ENCODE peak calls at places on chromosomes 4 and X, in eight cellular contexts. One of them, this sample, is unnamed.

GRCh38 chr4:127370495-127371069 is 262.2 kb upstream of the INTU start:
- DNase-seq in tibial nerve: peak; percentile 6
- DNase-seq in A549: no peak
- DNase-seq in IMR-90: peak; percentile 1
- DNase-seq in GM12878: no peak
- DNase-seq in ovary: no peak
- DNase-seq in MCF 10A: peak; percentile 73
- DNase-seq in kidney: no peak
- DNase-seq in this sample: no peak

GRCh38 chr4:156505341-156505955 is 466.2 kb downstream of the PDGFC start:
- DNase-seq in tibial nerve: no peak
- DNase-seq in MCF 10A: no peak
- DNase-seq in ovary: no peak
- DNase-seq in IMR-90: no peak
- DNase-seq in GM12878: no peak
- DNase-seq in kidney: no peak
- DNase-seq in A549: no peak
- DNase-seq in this sample: no peak

GRCh38 chr4:48909697-48910096 is 3.1 kb upstream of the OCIAD2 start:
- DNase-seq in ovary: no peak
- DNase-seq in tibial nerve: no peak
- DNase-seq in IMR-90: peak; percentile 99
- DNase-seq in GM12878: no peak
- DNase-seq in kidney: peak; percentile 80
- DNase-seq in MCF 10A: peak; percentile 97
- DNase-seq in A549: peak; percentile 82
- DNase-seq in this sample: no peak

GRCh38 chr4:8894424-8894816 is 22.8 kb upstream of the HMX1 start:
- DNase-seq in IMR-90: no peak
- DNase-seq in ovary: no peak
- DNase-seq in kidney: no peak
- DNase-seq in A549: no peak
- DNase-seq in MCF 10A: no peak
- DNase-seq in tibial nerve: no peak
- DNase-seq in GM12878: no peak
- DNase-seq in this sample: no peak

GRCh38 chr4:155234206-155234605 is 25.8 kb downstream of the NPY2R start:
- DNase-seq in kidney: no peak
- DNase-seq in A549: no peak
- DNase-seq in GM12878: no peak
- DNase-seq in IMR-90: no peak
- DNase-seq in MCF 10A: peak; percentile 30
- DNase-seq in tibial nerve: no peak
- DNase-seq in ovary: no peak
- DNase-seq in this sample: no peak

GRCh38 chrX:9357500-9358139 is 107.2 kb upstream of the TBL1X start:
- DNase-seq in IMR-90: no peak
- DNase-seq in MCF 10A: no peak
- DNase-seq in ovary: no peak
- DNase-seq in A549: no peak
- DNase-seq in tibial nerve: no peak
- DNase-seq in kidney: no peak
- DNase-seq in GM12878: no peak
- DNase-seq in this sample: no peak

GRCh38 chr4:173334891-173335754 is 965 bp upstream of the HMGB2 start:
- DNase-seq in A549: peak; percentile 87
- DNase-seq in MCF 10A: peak; percentile 94
- DNase-seq in ovary: peak; percentile 39
- DNase-seq in GM12878: peak; percentile 39
- DNase-seq in kidney: peak; percentile 83
- DNase-seq in IMR-90: peak; percentile 70
- DNase-seq in tibial nerve: no peak
- DNase-seq in this sample: peak; percentile 76

GRCh38 chrX:54695231-54695630 is 102.8 kb downstream of the ITIH6 start:
- DNase-seq in ovary: no peak
- DNase-seq in A549: no peak
- DNase-seq in GM12878: no peak
- DNase-seq in tibial nerve: no peak
- DNase-seq in IMR-90: peak; percentile 3
- DNase-seq in kidney: no peak
- DNase-seq in MCF 10A: no peak
- DNase-seq in this sample: no peak

GRCh38 chrX:10120828-10121227 is 35.9 kb upstream of the CLCN4 start:
- DNase-seq in A549: no peak
- DNase-seq in MCF 10A: no peak
- DNase-seq in IMR-90: no peak
- DNase-seq in ovary: no peak
- DNase-seq in tibial nerve: no peak
- DNase-seq in GM12878: no peak
- DNase-seq in kidney: no peak
- DNase-seq in this sample: no peak

GRCh38 chr4:59247032-59247431 is 1953.1 kb upstream of the ADGRL3 start:
- DNase-seq in ovary: no peak
- DNase-seq in A549: no peak
- DNase-seq in IMR-90: no peak
- DNase-seq in kidney: no peak
- DNase-seq in GM12878: no peak
- DNase-seq in tibial nerve: no peak
- DNase-seq in MCF 10A: peak; percentile 16
- DNase-seq in this sample: no peak

GRCh38 chr4:125590158-125590557 is 275.4 kb downstream of the FAT4 start:
- DNase-seq in tibial nerve: no peak
- DNase-seq in IMR-90: no peak
- DNase-seq in kidney: no peak
- DNase-seq in MCF 10A: no peak
- DNase-seq in ovary: no peak
- DNase-seq in GM12878: no peak
- DNase-seq in A549: peak; percentile 1
- DNase-seq in this sample: no peak

GRCh38 chr4:22045051-22045450 is 96.5 kb upstream of the KCNIP4 start:
- DNase-seq in A549: no peak
- DNase-seq in tibial nerve: no peak
- DNase-seq in MCF 10A: no peak
- DNase-seq in kidney: no peak
- DNase-seq in ovary: no peak
- DNase-seq in IMR-90: no peak
- DNase-seq in GM12878: no peak
- DNase-seq in this sample: no peak

GRCh38 chr4:182764137-182764536 is 153.0 kb downstream of the DCTD start:
- DNase-seq in kidney: no peak
- DNase-seq in IMR-90: peak; percentile 55
- DNase-seq in GM12878: no peak
- DNase-seq in MCF 10A: no peak
- DNase-seq in ovary: no peak
- DNase-seq in tibial nerve: no peak
- DNase-seq in A549: no peak
- DNase-seq in this sample: no peak

GRCh38 chr4:98771959-98772619 is 113.7 kb upstream of the TSPAN5 start:
- DNase-seq in ovary: no peak
- DNase-seq in A549: no peak
- DNase-seq in tibial nerve: no peak
- DNase-seq in MCF 10A: no peak
- DNase-seq in GM12878: no peak
- DNase-seq in IMR-90: no peak
- DNase-seq in kidney: no peak
- DNase-seq in this sample: no peak

GRCh38 chr4:83639849-83640493 is 104.1 kb downstream of the GPAT3 start:
- DNase-seq in ovary: peak; percentile 23
- DNase-seq in GM12878: peak; percentile 42
- DNase-seq in MCF 10A: peak; percentile 83
- DNase-seq in A549: peak; percentile 73
- DNase-seq in IMR-90: peak; percentile 80
- DNase-seq in tibial nerve: peak; percentile 91
- DNase-seq in kidney: no peak
- DNase-seq in this sample: peak; percentile 64

GRCh38 chrX:47129157-47129878 is 15.2 kb downstream of the NDUFB11 start:
- DNase-seq in GM12878: peak; percentile 93
- DNase-seq in ovary: peak; percentile 85
- DNase-seq in A549: peak; percentile 97
- DNase-seq in tibial nerve: peak; percentile 98
- DNase-seq in MCF 10A: peak; percentile 95
- DNase-seq in kidney: peak; percentile 92
- DNase-seq in IMR-90: peak; percentile 95
- DNase-seq in this sample: peak; percentile 87

GRCh38 chr4:26866203-26866602 is 5.6 kb downstream of the STIM2 start:
- DNase-seq in tibial nerve: no peak
- DNase-seq in A549: no peak
- DNase-seq in GM12878: no peak
- DNase-seq in ovary: no peak
- DNase-seq in kidney: no peak
- DNase-seq in MCF 10A: no peak
- DNase-seq in IMR-90: no peak
- DNase-seq in this sample: no peak

GRCh38 chr4:60724623-60725022 is 475.5 kb upstream of the ADGRL3 start:
- DNase-seq in IMR-90: peak; percentile 95
- DNase-seq in ovary: no peak
- DNase-seq in kidney: no peak
- DNase-seq in A549: no peak
- DNase-seq in tibial nerve: no peak
- DNase-seq in MCF 10A: peak; percentile 33
- DNase-seq in GM12878: no peak
- DNase-seq in this sample: no peak

GRCh38 chr4:151530230-151530629 is 121.3 kb downstream of the FHIP1A start:
- DNase-seq in A549: no peak
- DNase-seq in MCF 10A: peak; percentile 19
- DNase-seq in GM12878: no peak
- DNase-seq in tibial nerve: no peak
- DNase-seq in ovary: no peak
- DNase-seq in IMR-90: no peak
- DNase-seq in kidney: no peak
- DNase-seq in this sample: no peak

GRCh38 chr4:176788248-176788647 is 4.5 kb downstream of the VEGFC start:
- DNase-seq in ovary: no peak
- DNase-seq in kidney: no peak
- DNase-seq in IMR-90: no peak
- DNase-seq in MCF 10A: no peak
- DNase-seq in A549: no peak
- DNase-seq in GM12878: no peak
- DNase-seq in tibial nerve: no peak
- DNase-seq in this sample: no peak

GRCh38 chr4:93169966-93170365 is 658.6 kb upstream of the ATOH1 start:
- DNase-seq in IMR-90: no peak
- DNase-seq in ovary: no peak
- DNase-seq in tibial nerve: no peak
- DNase-seq in kidney: no peak
- DNase-seq in GM12878: no peak
- DNase-seq in A549: no peak
- DNase-seq in MCF 10A: no peak
- DNase-seq in this sample: no peak

GRCh38 chrX:100995469-100995868 is 26.0 kb downstream of the ARL13A start:
- DNase-seq in A549: no peak
- DNase-seq in kidney: no peak
- DNase-seq in tibial nerve: no peak
- DNase-seq in IMR-90: peak; percentile 93
- DNase-seq in MCF 10A: peak; percentile 47
- DNase-seq in GM12878: no peak
- DNase-seq in ovary: no peak
- DNase-seq in this sample: no peak

GRCh38 chrX:16665089-16665488 is 15.1 kb downstream of the S100G start:
- DNase-seq in kidney: no peak
- DNase-seq in A549: no peak
- DNase-seq in MCF 10A: peak; percentile 12
- DNase-seq in IMR-90: peak; percentile 81
- DNase-seq in tibial nerve: no peak
- DNase-seq in GM12878: no peak
- DNase-seq in ovary: no peak
- DNase-seq in this sample: no peak

GRCh38 chrX:16666541-16666940 is 16.6 kb downstream of the S100G start:
- DNase-seq in IMR-90: peak; percentile 61
- DNase-seq in GM12878: no peak
- DNase-seq in A549: no peak
- DNase-seq in tibial nerve: no peak
- DNase-seq in MCF 10A: no peak
- DNase-seq in ovary: no peak
- DNase-seq in kidney: no peak
- DNase-seq in this sample: no peak

GRCh38 chrX:16671005-16671404 is 21.0 kb downstream of the S100G start:
- DNase-seq in ovary: no peak
- DNase-seq in IMR-90: peak; percentile 72
- DNase-seq in A549: peak; percentile 42
- DNase-seq in GM12878: no peak
- DNase-seq in kidney: no peak
- DNase-seq in MCF 10A: peak; percentile 57
- DNase-seq in tibial nerve: peak; percentile 28
- DNase-seq in this sample: peak; percentile 35
- TF ChIP-seq CTCF in ovary: no peak
- TF ChIP-seq CTCF in IMR-90: peak; percentile 61
- TF ChIP-seq CTCF in A549: peak; percentile 47
- TF ChIP-seq CTCF in GM12878: peak; percentile 10
- TF ChIP-seq CTCF in kidney: no peak
- TF ChIP-seq CTCF in MCF 10A: peak; percentile 45
- TF ChIP-seq CTCF in tibial nerve: peak; percentile 20
- TF ChIP-seq CTCF in this sample: no peak

GRCh38 chr4:2798399-2799301 is 5.8 kb downstream of the SH3BP2 start:
- DNase-seq in MCF 10A: peak; percentile 47
- DNase-seq in GM12878: no peak
- DNase-seq in tibial nerve: no peak
- DNase-seq in kidney: peak; percentile 92
- DNase-seq in A549: no peak
- DNase-seq in IMR-90: no peak
- DNase-seq in ovary: peak; percentile 34
- DNase-seq in this sample: peak; percentile 74
- TF ChIP-seq CTCF in MCF 10A: no peak
- TF ChIP-seq CTCF in GM12878: no peak
- TF ChIP-seq CTCF in tibial nerve: no peak
- TF ChIP-seq CTCF in kidney: no peak
- TF ChIP-seq CTCF in A549: no peak
- TF ChIP-seq CTCF in IMR-90: no peak
- TF ChIP-seq CTCF in ovary: no peak
- TF ChIP-seq CTCF in this sample: no peak

GRCh38 chrX:5915783-5916182 is 312.9 kb downstream of the NLGN4X start:
- DNase-seq in IMR-90: no peak
- DNase-seq in GM12878: no peak
- DNase-seq in kidney: no peak
- DNase-seq in ovary: no peak
- DNase-seq in A549: no peak
- DNase-seq in tibial nerve: no peak
- DNase-seq in MCF 10A: no peak
- DNase-seq in this sample: no peak

DNA sequence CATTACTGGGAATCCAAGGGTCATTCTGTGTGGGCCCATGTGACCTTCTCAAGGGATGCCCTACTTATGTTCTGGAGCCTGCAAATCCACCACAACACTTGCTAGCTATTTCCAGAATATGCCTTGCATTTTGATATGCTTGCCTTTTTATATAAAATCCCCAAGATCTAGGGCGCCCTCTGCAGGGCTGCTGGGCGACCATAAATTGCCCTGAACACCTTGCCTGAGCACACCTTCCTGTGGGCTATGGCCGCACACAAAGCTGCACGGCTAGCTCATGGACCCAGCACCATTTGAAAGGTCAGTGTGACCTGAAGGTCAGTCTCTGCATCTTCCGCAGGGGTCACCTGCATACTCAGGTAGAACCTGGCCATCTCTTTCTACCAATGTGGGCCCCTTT is 311.7 kb downstream of the NLGN4X start:
- DNase-seq in MCF 10A: no peak
- DNase-seq in A549: peak; percentile 1
- DNase-seq in ovary: no peak
- DNase-seq in GM12878: no peak
- DNase-seq in kidney: no peak
- DNase-seq in tibial nerve: no peak
- DNase-seq in IMR-90: no peak
- DNase-seq in this sample: no peak
- TF ChIP-seq CTCF in MCF 10A: no peak
- TF ChIP-seq CTCF in A549: no peak
- TF ChIP-seq CTCF in ovary: no peak
- TF ChIP-seq CTCF in GM12878: no peak
- TF ChIP-seq CTCF in kidney: no peak
- TF ChIP-seq CTCF in tibial nerve: no peak
- TF ChIP-seq CTCF in IMR-90: no peak
- TF ChIP-seq CTCF in this sample: no peak

GRCh38 chrX:65871671-65872311 is 168.1 kb downstream of the VSIG4 start:
- DNase-seq in kidney: no peak
- DNase-seq in ovary: no peak
- DNase-seq in A549: peak; percentile 67
- DNase-seq in IMR-90: no peak
- DNase-seq in tibial nerve: no peak
- DNase-seq in GM12878: peak; percentile 50
- DNase-seq in MCF 10A: peak; percentile 84
- DNase-seq in this sample: peak; percentile 18
- TF ChIP-seq CTCF in kidney: no peak
- TF ChIP-seq CTCF in ovary: no peak
- TF ChIP-seq CTCF in A549: no peak
- TF ChIP-seq CTCF in IMR-90: no peak
- TF ChIP-seq CTCF in tibial nerve: no peak
- TF ChIP-seq CTCF in GM12878: peak; percentile 21
- TF ChIP-seq CTCF in MCF 10A: peak; percentile 16
- TF ChIP-seq CTCF in this sample: peak; percentile 27